ENCODE peak calls at places on chromosomes 7 and 10, in eight cellular contexts. C is uterus, J is transverse colon, O is prostate gland, V is ovary, Y is heart left ventricle, N is GM12891, M is HCT116. E is an unnamed sample.

GRCh38 chr7:129781128-129781855 is 169.8 kb downstream of the NRF1 start:
- DNase-seq in C (no peak), J (no peak), O (no peak), V (no peak), Y (no peak), N (no peak), M (peak; percentile 7), E (peak; percentile 39)

GRCh38 chr7:43108255-43109011 is 4.0 kb upstream of the HECW1 start:
- DNase-seq in C (no peak), J (peak; percentile 53), O (peak; percentile 46), V (peak; percentile 23), Y (no peak), N (peak; percentile 30), M (peak; percentile 44), E (peak; percentile 23)

GRCh38 chr10:90413196-90413595 is 444.6 kb downstream of the HTR7 start:
- DNase-seq in C (no peak), J (no peak), O (no peak), V (no peak), Y (no peak), N (no peak), M (no peak), E (no peak)

GRCh38 chr7:33457041-33457440 is 327.7 kb downstream of the BBS9 start:
- DNase-seq in C (no peak), J (no peak), O (no peak), V (no peak), Y (no peak), N (no peak), M (no peak), E (no peak)

GRCh38 chr10:21720090-21720489 is 186.1 kb downstream of the MLLT10 start:
- DNase-seq in C (no peak), J (no peak), O (no peak), V (no peak), Y (no peak), N (no peak), M (no peak), E (no peak)

GRCh38 chr7:141201145-141201885 is 127.5 kb downstream of the TMEM178B start:
- DNase-seq in C (no peak), J (no peak), O (no peak), V (no peak), Y (no peak), N (no peak), M (no peak), E (no peak)

GRCh38 chr7:137760111-137760510 is 86.7 kb downstream of the DGKI start:
- DNase-seq in C (no peak), J (no peak), O (no peak), V (no peak), Y (no peak), N (no peak), M (no peak), E (no peak)

GRCh38 chr10:133020193-133020817 is 67.4 kb upstream of the ADGRA1 start:
- DNase-seq in C (no peak), J (no peak), O (no peak), V (no peak), Y (peak; percentile 27), N (no peak), M (no peak), E (no peak)

GRCh38 chr7:88009651-88010050 is 75.6 kb downstream of the ADAM22 start:
- DNase-seq in C (no peak), J (no peak), O (no peak), V (no peak), Y (no peak), N (no peak), M (no peak), E (no peak)

GRCh38 chr7:46153583-46153950 is 232.5 kb upstream of the IGFBP3 start:
- DNase-seq in C (no peak), J (no peak), O (no peak), V (no peak), Y (no peak), N (no peak), M (no peak), E (no peak)

GRCh38 chr10:86436963-86437362 is 70.4 kb upstream of the GRID1 start:
- DNase-seq in C (no peak), J (no peak), O (no peak), V (no peak), Y (no peak), N (no peak), M (no peak), E (no peak)

GRCh38 chr10:89782470-89782869 is 81.1 kb downstream of the KIF20B start:
- DNase-seq in C (no peak), J (no peak), O (no peak), V (no peak), Y (no peak), N (no peak), M (no peak), E (no peak)

GRCh38 chr7:135273581-135273980 is 39.9 kb downstream of the STRA8 start:
- DNase-seq in C (no peak), J (no peak), O (no peak), V (no peak), Y (no peak), N (no peak), M (no peak), E (no peak)

GRCh38 chr10:77226434-77226833 is 411.2 kb downstream of the KCNMA1 start:
- DNase-seq in C (no peak), J (no peak), O (no peak), V (no peak), Y (no peak), N (no peak), M (no peak), E (no peak)

GRCh38 chr7:4724648-4725013 is 42.5 kb downstream of the FOXK1 start:
- DNase-seq in C (peak; percentile 54), J (no peak), O (no peak), V (no peak), Y (no peak), N (no peak), M (no peak), E (no peak)

GRCh38 chr7:157605638-157606037 is 268.8 kb downstream of the DNAJB6 start:
- DNase-seq in C (no peak), J (no peak), O (no peak), V (no peak), Y (no peak), N (no peak), M (no peak), E (no peak)

GRCh38 chr7:101017099-101017777 is 2.6 kb upstream of the MUC17 start:
- DNase-seq in C (peak; percentile 68), J (peak; percentile 59), O (peak; percentile 27), V (peak; percentile 82), Y (peak; percentile 86), N (peak; percentile 91), M (no peak), E (peak; percentile 28)

GRCh38 chr7:5750026-5750425 is 31.4 kb downstream of the RNF216 start:
- DNase-seq in C (no peak), J (no peak), O (no peak), V (no peak), Y (no peak), N (no peak), M (no peak), E (no peak)

GRCh38 chr10:74439213-74439612 is 288.2 kb downstream of the ADK start:
- DNase-seq in C (no peak), J (no peak), O (no peak), V (no peak), Y (no peak), N (no peak), M (no peak), E (no peak)

GRCh38 chr7:36475011-36475342 is 85.3 kb downstream of the ANLN start:
- DNase-seq in C (no peak), J (no peak), O (no peak), V (no peak), Y (no peak), N (no peak), M (no peak), E (no peak)

GRCh38 chr7:36473454-36474282 is 84.0 kb downstream of the ANLN start:
- DNase-seq in C (no peak), J (peak; percentile 55), O (no peak), V (no peak), Y (no peak), N (no peak), M (peak; percentile 31), E (peak; percentile 28)

GRCh38 chr7:36472141-36472729 is 82.6 kb downstream of the ANLN start:
- DNase-seq in C (no peak), J (no peak), O (no peak), V (no peak), Y (no peak), N (no peak), M (no peak), E (no peak)

GRCh38 chr7:36475371-36475770 is 85.7 kb downstream of the ANLN start:
- DNase-seq in C (no peak), J (no peak), O (no peak), V (no peak), Y (no peak), N (no peak), M (no peak), E (no peak)

DNA sequence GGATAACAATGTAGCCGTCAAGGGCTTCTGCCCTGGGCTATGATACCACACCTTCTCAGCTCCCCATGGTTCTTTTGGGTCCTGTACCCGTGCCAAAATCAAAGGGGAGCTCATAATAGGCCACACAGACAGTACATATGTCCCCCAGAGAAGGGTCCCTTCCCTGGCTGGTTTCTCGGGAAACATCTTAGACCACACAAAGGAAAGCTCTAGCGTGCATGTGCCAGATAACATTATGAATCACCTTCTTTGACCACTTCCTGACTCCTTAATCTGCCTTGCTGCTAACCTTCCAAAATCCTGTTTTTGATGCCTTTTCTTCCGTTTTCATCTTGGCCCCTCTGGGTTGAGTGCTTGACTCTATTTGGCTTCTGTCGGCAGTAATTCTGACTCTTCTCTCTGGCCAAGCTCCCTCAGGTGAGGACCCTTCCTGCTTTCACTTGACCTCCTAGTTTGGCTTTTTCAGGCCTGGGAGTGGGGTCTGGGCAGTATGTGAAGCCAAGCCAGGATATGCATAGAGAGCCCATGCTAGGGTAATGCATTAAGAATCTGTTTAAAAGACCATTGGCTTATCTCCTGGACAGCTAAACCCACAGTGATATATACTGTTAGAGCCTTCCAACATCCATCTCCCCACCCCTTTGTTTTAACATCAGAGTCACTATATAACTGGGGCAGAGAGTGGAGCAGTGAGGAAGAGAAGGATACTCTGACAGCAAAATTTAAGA is 84.8 kb downstream of the ANLN start:
- DNase-seq in C (no peak), J (no peak), O (no peak), V (no peak), Y (no peak), N (no peak), M (no peak), E (no peak)
- TF ChIP-seq POLR2A in C (no peak), J (no peak), O (no peak), V (no peak), Y (no peak), N (no peak), M (no peak), E (no peak)

GRCh38 chr7:151608031-151608551 is 88.4 kb upstream of the RHEB start:
- DNase-seq in C (no peak), J (peak; percentile 39), O (no peak), V (no peak), Y (no peak), N (no peak), M (peak; percentile 90), E (no peak)
- TF ChIP-seq POLR2A in C (no peak), J (no peak), O (no peak), V (no peak), Y (no peak), N (no peak), M (no peak), E (no peak)

GRCh38 chr7:30028749-30029635 is 780 bp downstream of the PLEKHA8 start:
- DNase-seq in C (no peak), J (no peak), O (peak; percentile 30), V (no peak), Y (no peak), N (no peak), M (peak; percentile 12), E (peak; percentile 61)
- TF ChIP-seq POLR2A in C (no peak), J (no peak), O (no peak), V (no peak), Y (no peak), N (no peak), M (no peak), E (no peak)

GRCh38 chr10:49761789-49762565 is at the start of gene OGDHL:
- DNase-seq in C (no peak), J (peak; percentile 27), O (peak; percentile 68), V (peak; percentile 57), Y (no peak), N (peak; percentile 66), M (peak; percentile 26), E (peak; percentile 74)
- TF ChIP-seq POLR2A in C (no peak), J (no peak), O (no peak), V (no peak), Y (no peak), N (no peak), M (no peak), E (no peak)

E was measured in erythroblast.